ENCODE peak calls at places on chromosomes 7 and 10, in six cellular contexts. B is endothelial cell, T is NCI-H1105, Q is left colon, S is BJ, W is LHCN-M2. U is an unnamed sample.

GRCh38 chr10:71136036-71136690 is 76.2 kb upstream of the UNC5B start:
- DNase-seq in Q (no peak), W (no peak), S (no peak), B (no peak), T (no peak), U (no peak)

GRCh38 chr10:22437620-22438588 is 92.6 kb downstream of the SPAG6 start:
- DNase-seq in Q (peak), S (no peak), B (no peak), W (no peak), T (no peak), U (peak)

GRCh38 chr10:85157206-85157605 is 828.8 kb downstream of the CCSER2 start:
- DNase-seq in B (no peak), W (no peak), S (no peak), T (no peak), Q (no peak), U (no peak)

GRCh38 chr7:126605553-126605952 is 647.2 kb downstream of the GRM8 start:
- DNase-seq in T (peak), Q (no peak), W (no peak), B (no peak), S (no peak), U (peak)

GRCh38 chr7:150453186-150453585 is 2.8 kb downstream of the GIMAP8 start:
- DNase-seq in S (no peak), W (no peak), B (no peak), Q (no peak), T (no peak), U (no peak)

GRCh38 chr7:40608321-40609075 is 473.7 kb downstream of the SUGCT start:
- DNase-seq in Q (no peak), W (peak), T (no peak), B (no peak), S (peak), U (peak)

GRCh38 chr10:97131702-97132101 is 54.1 kb downstream of the SLIT1 start:
- DNase-seq in Q (no peak), T (no peak), W (no peak), B (no peak), S (no peak), U (no peak)

GRCh38 chr10:110893559-110894179 is 21.9 kb downstream of the PDCD4 start:
- DNase-seq in T (peak), S (no peak), W (peak), Q (no peak), B (no peak), U (peak)

GRCh38 chr7:36308031-36308430 is 81.6 kb upstream of the ANLN start:
- DNase-seq in W (no peak), S (no peak), Q (no peak), T (no peak), B (no peak), U (no peak)

GRCh38 chr7:29139796-29140195 is 6.5 kb downstream of the CPVL start:
- DNase-seq in B (no peak), Q (no peak), T (no peak), S (no peak), W (peak), U (no peak)

GRCh38 chr7:103936558-103936957 is 52.9 kb downstream of the RELN start:
- DNase-seq in Q (no peak), B (no peak), T (no peak), S (no peak), W (no peak), U (no peak)

GRCh38 chr7:41524861-41525260 is 178.0 kb downstream of the INHBA start:
- DNase-seq in T (no peak), W (no peak), S (no peak), Q (no peak), B (no peak), U (no peak)

GRCh38 chr7:123867220-123867619 is 22.3 kb downstream of the HYAL4 start:
- DNase-seq in W (peak), Q (no peak), B (no peak), T (no peak), S (no peak), U (no peak)

U was measured in SK-N-SH.